ENCODE peak calls at places on chromosomes 1 and 21, in six cellular contexts. T, I, O, V, D and K are unnamed samples.

GRCh38 chr1:46489638-46490602 is at the start of gene DMBX1:
- DNase-seq in T (peak), I (no peak), O (peak), V (no peak), D (no peak), K (no peak)

GRCh38 chr1:1758059-1758621 is 20.1 kb downstream of the NADK start:
- DNase-seq in T (no peak), I (no peak), O (no peak), V (no peak), D (no peak), K (no peak)

GRCh38 chr21:34545079-34545884 is 33.3 kb upstream of the KCNE1 start:
- DNase-seq in T (peak), I (no peak), O (no peak), V (peak), D (no peak), K (peak)

GRCh38 chr1:166905930-166906329 is 29.9 kb upstream of the TADA1 start:
- DNase-seq in T (peak), I (no peak), O (no peak), V (no peak), D (no peak), K (no peak)

GRCh38 chr1:243938146-243938676 is 88.2 kb upstream of the AKT3 start:
- DNase-seq in T (no peak), I (no peak), O (no peak), V (no peak), D (no peak), K (no peak)

GRCh38 chr1:36224537-36225297 is 474 bp downstream of the THRAP3 start:
- DNase-seq in T (peak), I (no peak), O (peak), V (no peak), D (no peak), K (peak)

GRCh38 chr21:42829954-42830353 is 49.4 kb downstream of the WDR4 start:
- DNase-seq in T (no peak), I (no peak), O (no peak), V (no peak), D (no peak), K (no peak)

GRCh38 chr1:237901284-237901870 is 10.7 kb upstream of the ZP4 start:
- DNase-seq in T (peak), I (no peak), O (no peak), V (peak), D (no peak), K (no peak)

GRCh38 chr1:218397752-218398339 is 52.7 kb downstream of the TGFB2 start:
- DNase-seq in T (peak), I (no peak), O (no peak), V (no peak), D (no peak), K (no peak)

GRCh38 chr1:165073402-165074007 is 283.0 kb downstream of the LMX1A start:
- DNase-seq in T (peak), I (no peak), O (peak), V (peak), D (no peak), K (no peak)

GRCh38 chr1:241688940-241689368 is 36.9 kb downstream of the WDR64 start:
- DNase-seq in T (peak), I (no peak), O (no peak), V (no peak), D (no peak), K (no peak)

GRCh38 chr1:206507395-206508129 is at the start of gene RASSF5:
- DNase-seq in T (peak), I (peak), O (peak), V (no peak), D (peak), K (no peak)

GRCh38 chr21:42820513-42821465 is 58.5 kb downstream of the WDR4 start:
- DNase-seq in T (no peak), I (no peak), O (peak), V (no peak), D (no peak), K (no peak)

GRCh38 chr1:46394108-46394871 is at the start of gene FAAH:
- DNase-seq in T (peak), I (peak), O (peak), V (peak), D (peak), K (no peak)

GRCh38 chr1:33392639-33393038 is 38.3 kb downstream of the PHC2 start:
- DNase-seq in T (peak), I (no peak), O (no peak), V (no peak), D (no peak), K (no peak)

GRCh38 chr21:41681336-41681801 is 85.5 kb downstream of the RIPK4 start:
- DNase-seq in T (no peak), I (no peak), O (no peak), V (no peak), D (no peak), K (no peak)

GRCh38 chr21:21439761-21440160 is 441.6 kb downstream of the NCAM2 start:
- DNase-seq in T (peak), I (no peak), O (no peak), V (no peak), D (no peak), K (no peak)

GRCh38 chr1:103489881-103490280 is 35.6 kb upstream of the RNPC3 start:
- DNase-seq in T (peak), I (no peak), O (no peak), V (no peak), D (no peak), K (no peak)

GRCh38 chr1:96882096-96882495 is 160.5 kb downstream of the PTBP2 start:
- DNase-seq in T (peak), I (no peak), O (no peak), V (no peak), D (no peak), K (no peak)

GRCh38 chr1:113808450-113809195 is 3.7 kb downstream of the RSBN1 start:
- DNase-seq in T (no peak), I (no peak), O (no peak), V (no peak), D (no peak), K (no peak)

GRCh38 chr1:235093013-235093618 is 35.5 kb downstream of the TOMM20 start:
- DNase-seq in T (peak), I (no peak), O (no peak), V (peak), D (peak), K (no peak)

GRCh38 chr1:218164111-218164929 is 120.8 kb upstream of the RRP15 start:
- DNase-seq in T (peak), I (no peak), O (no peak), V (peak), D (peak), K (no peak)

GRCh38 chr1:202807367-202807925 is 775 bp downstream of the KDM5B start:
- DNase-seq in T (peak), I (peak), O (no peak), V (no peak), D (peak), K (no peak)

GRCh38 chr1:151166506-151166956 is 587 bp downstream of the SCNM1 start:
- DNase-seq in T (peak), I (no peak), O (no peak), V (peak), D (no peak), K (no peak)

GRCh38 chr1:174990382-174990999 is 9.3 kb upstream of the CACYBP start:
- DNase-seq in T (peak), I (no peak), O (peak), V (peak), D (no peak), K (peak)

GRCh38 chr1:19073311-19074186 is 117.1 kb upstream of the IFFO2 start:
- DNase-seq in T (no peak), I (no peak), O (no peak), V (no peak), D (peak), K (no peak)

GRCh38 chr1:219126267-219126862 is 47.3 kb upstream of the LYPLAL1 start:
- DNase-seq in T (no peak), I (no peak), O (no peak), V (no peak), D (no peak), K (no peak)

GRCh38 chr21:17270234-17270633 is 242.6 kb upstream of the CXADR start:
- DNase-seq in T (peak), I (no peak), O (peak), V (peak), D (peak), K (no peak)

GRCh38 chr1:165597883-165598675 is 33.0 kb upstream of the MGST3 start:
- DNase-seq in T (peak), I (peak), O (peak), V (peak), D (peak), K (peak)

GRCh38 chr1:117760069-117760468 is 154.2 kb downstream of the TENT5C start:
- DNase-seq in T (no peak), I (no peak), O (no peak), V (no peak), D (no peak), K (no peak)

GRCh38 chr1:9202240-9202870 is 32.2 kb upstream of the H6PD start:
- DNase-seq in T (no peak), I (no peak), O (no peak), V (no peak), D (no peak), K (no peak)

GRCh38 chr1:43868741-43869067 is 64.9 kb upstream of the ARTN start:
- DNase-seq in T (peak), I (no peak), O (peak), V (no peak), D (no peak), K (no peak)

GRCh38 chr1:108704501-108704900 is 8.2 kb upstream of the FNDC7 start:
- DNase-seq in T (peak), I (no peak), O (no peak), V (no peak), D (no peak), K (no peak)